ENCODE peak calls at places on chromosome 2, in four cellular contexts. One of them, this sample, is unnamed.

GRCh38 chr2:23705771-23706612 is 220.9 kb downstream of the ATAD2B start:
- DNase-seq in A549: no peak
- DNase-seq in HepG2: no peak
- DNase-seq in H1: no peak
- DNase-seq in this sample: no peak

GRCh38 chr2:174827371-174828369 is 63.4 kb upstream of the CHRNA1 start:
- DNase-seq in A549: no peak
- DNase-seq in HepG2: no peak
- DNase-seq in H1: no peak
- DNase-seq in this sample: no peak

GRCh38 chr2:26336719-26337118 is 9.2 kb upstream of the SELENOI start:
- DNase-seq in A549: no peak
- DNase-seq in HepG2: no peak
- DNase-seq in H1: no peak
- DNase-seq in this sample: no peak

GRCh38 chr2:11658208-11658607 is 11.8 kb downstream of the NTSR2 start:
- DNase-seq in A549: no peak
- DNase-seq in HepG2: no peak
- DNase-seq in H1: no peak
- DNase-seq in this sample: peak; percentile 26

GRCh38 chr2:69253033-69253535 is 133.9 kb downstream of the GFPT1 start:
- DNase-seq in A549: no peak
- DNase-seq in HepG2: no peak
- DNase-seq in H1: no peak
- DNase-seq in this sample: no peak

GRCh38 chr2:88177556-88177955 is 7.4 kb downstream of the THNSL2 start:
- DNase-seq in A549: no peak
- DNase-seq in HepG2: no peak
- DNase-seq in H1: no peak
- DNase-seq in this sample: no peak

GRCh38 chr2:238582159-238582558 is 155.4 kb downstream of the ASB1 start:
- DNase-seq in A549: no peak
- DNase-seq in HepG2: no peak
- DNase-seq in H1: no peak
- DNase-seq in this sample: no peak

GRCh38 chr2:192579965-192580700 is 385.4 kb upstream of the TMEFF2 start:
- DNase-seq in A549: no peak
- DNase-seq in HepG2: no peak
- DNase-seq in H1: no peak
- DNase-seq in this sample: no peak

GRCh38 chr2:229164545-229165249 is 106.4 kb downstream of the PID1 start:
- DNase-seq in A549: no peak
- DNase-seq in HepG2: no peak
- DNase-seq in H1: no peak
- DNase-seq in this sample: no peak

GRCh38 chr2:43402002-43402401 is 175.6 kb upstream of the ZFP36L2 start:
- DNase-seq in A549: no peak
- DNase-seq in HepG2: no peak
- DNase-seq in H1: no peak
- DNase-seq in this sample: no peak

GRCh38 chr2:161177969-161178368 is 17.7 kb downstream of the TANK start:
- DNase-seq in A549: no peak
- DNase-seq in HepG2: no peak
- DNase-seq in H1: no peak
- DNase-seq in this sample: no peak

GRCh38 chr2:134685967-134686366 is 32.8 kb downstream of the TMEM163 start:
- DNase-seq in A549: no peak
- DNase-seq in HepG2: no peak
- DNase-seq in H1: no peak
- DNase-seq in this sample: no peak
- TF ChIP-seq RNF2 in A549: no peak
- TF ChIP-seq RNF2 in HepG2: no peak
- TF ChIP-seq RNF2 in H1: no peak
- TF ChIP-seq RNF2 in this sample: no peak

GRCh38 chr2:30265441-30266015 is 34.2 kb downstream of the LBH start:
- DNase-seq in A549: no peak
- DNase-seq in HepG2: no peak
- DNase-seq in H1: no peak
- DNase-seq in this sample: no peak
- TF ChIP-seq RNF2 in A549: no peak
- TF ChIP-seq RNF2 in HepG2: no peak
- TF ChIP-seq RNF2 in H1: no peak
- TF ChIP-seq RNF2 in this sample: no peak

GRCh38 chr2:195388024-195388423 is 269.0 kb upstream of the SLC39A10 start:
- DNase-seq in A549: no peak
- DNase-seq in HepG2: no peak
- DNase-seq in H1: no peak
- DNase-seq in this sample: no peak

GRCh38 chr2:195382186-195382585 is 274.8 kb upstream of the SLC39A10 start:
- DNase-seq in A549: no peak
- DNase-seq in HepG2: no peak
- DNase-seq in H1: no peak
- DNase-seq in this sample: no peak
- TF ChIP-seq RNF2 in A549: no peak
- TF ChIP-seq RNF2 in HepG2: no peak
- TF ChIP-seq RNF2 in H1: no peak
- TF ChIP-seq RNF2 in this sample: no peak

GRCh38 chr2:17827306-17827705 is 11.0 kb downstream of the MSGN1 start:
- DNase-seq in A549: no peak
- DNase-seq in HepG2: no peak
- DNase-seq in H1: peak; percentile 62
- DNase-seq in this sample: no peak
- TF ChIP-seq RNF2 in A549: no peak
- TF ChIP-seq RNF2 in HepG2: no peak
- TF ChIP-seq RNF2 in H1: no peak
- TF ChIP-seq RNF2 in this sample: no peak